ENCODE peak calls at places on chromosome 7, in ten cellular contexts. U, I, G, R, Z, O, Y, T, M and S are unnamed samples.

GRCh38 chr7:76037310-76037709 is 10.5 kb downstream of the STYXL1 start:
- DNase-seq in O (no peak), Z (peak; percentile 91), R (peak; percentile 89), G (no peak), Y (no peak), I (peak; percentile 94), U (no peak), M (no peak), T (no peak), S (no peak)

GRCh38 chr7:100015232-100016208 is at the start of gene ZKSCAN1:
- DNase-seq in I (peak; percentile 91), T (peak; percentile 69), G (peak; percentile 93), U (peak; percentile 84), Y (peak; percentile 92), O (peak; percentile 87), M (peak; percentile 93), R (peak; percentile 89), Z (peak; percentile 99), S (peak; percentile 90)

GRCh38 chr7:87220734-87221215 is 1.2 kb upstream of the TMEM243 start:
- DNase-seq in R (no peak), G (peak; percentile 63), T (no peak), M (no peak), I (peak; percentile 56), Z (peak; percentile 30), O (no peak), Y (no peak), U (peak; percentile 22), S (no peak)

GRCh38 chr7:44534087-44534486 is 7.0 kb downstream of the NPC1L1 start:
- DNase-seq in R (no peak), U (no peak), G (no peak), I (no peak), T (no peak), Z (peak; percentile 9), Y (no peak), O (no peak), M (no peak), S (no peak)

GRCh38 chr7:113392841-113393540 is 274.6 kb upstream of the SMIM30 start:
- DNase-seq in Y (no peak), O (no peak), U (no peak), I (no peak), R (no peak), G (peak; percentile 89), Z (no peak), T (no peak), M (no peak), S (no peak)

GRCh38 chr7:49308787-49309186 is 384.4 kb downstream of the CDC14C start:
- DNase-seq in G (no peak), Y (no peak), M (no peak), T (no peak), Z (no peak), O (no peak), R (no peak), U (no peak), I (no peak), S (no peak)

GRCh38 chr7:114048386-114049235 is 129.8 kb upstream of the PPP1R3A start:
- DNase-seq in Z (peak; percentile 35), R (peak; percentile 51), Y (no peak), G (no peak), U (no peak), M (no peak), I (peak; percentile 10), O (no peak), T (no peak), S (no peak)

GRCh38 chr7:83957333-83957732 is 237.3 kb downstream of the SEMA3A start:
- DNase-seq in O (no peak), T (no peak), M (no peak), Z (no peak), U (no peak), I (peak; percentile 25), G (no peak), R (no peak), Y (no peak), S (no peak)

GRCh38 chr7:20172736-20173334 is 44.3 kb downstream of the MACC1 start:
- DNase-seq in U (peak; percentile 6), G (peak; percentile 69), I (peak; percentile 30), M (peak; percentile 58), Y (peak; percentile 35), R (peak; percentile 84), Z (peak; percentile 61), T (no peak), O (peak; percentile 43), S (peak; percentile 39)

GRCh38 chr7:83739527-83739926 is 90.6 kb upstream of the SEMA3E start:
- DNase-seq in M (no peak), U (no peak), G (no peak), O (no peak), R (no peak), Z (no peak), I (no peak), Y (no peak), T (no peak), S (no peak)

GRCh38 chr7:47405286-47405904 is 176.5 kb downstream of the TNS3 start:
- DNase-seq in R (no peak), U (no peak), M (no peak), T (no peak), I (no peak), O (no peak), Y (no peak), G (no peak), Z (no peak), S (no peak)

GRCh38 chr7:40570218-40570617 is 435.4 kb downstream of the SUGCT start:
- DNase-seq in R (no peak), M (no peak), O (no peak), T (no peak), U (no peak), Y (no peak), I (peak; percentile 69), G (no peak), Z (peak; percentile 17), S (no peak)

GRCh38 chr7:34281260-34281659 is 375.9 kb downstream of the BMPER start:
- DNase-seq in T (no peak), U (no peak), M (no peak), R (peak; percentile 29), O (no peak), Z (no peak), G (no peak), I (peak; percentile 27), Y (no peak), S (no peak)

GRCh38 chr7:1593091-1593866 is 23.4 kb upstream of the PSMG3 start:
- DNase-seq in T (no peak), G (no peak), I (peak; percentile 15), R (no peak), Z (no peak), Y (no peak), U (no peak), M (no peak), O (no peak), S (peak; percentile 14)